ENCODE peak calls at places on chromosome 16, in five cellular contexts. One of them, this sample, is unnamed.

GRCh38 chr16:1774456-1774795 is 1.5 kb upstream of the MRPS34 start:
- DNase-seq in adrenal gland: no peak
- DNase-seq in A549: no peak
- DNase-seq in breast epithelium: no peak
- DNase-seq in lower lobe of right lung: no peak
- DNase-seq in this sample: no peak

GRCh38 chr16:1506494-1507213 is 13.5 kb downstream of the TELO2 start:
- DNase-seq in adrenal gland: no peak
- DNase-seq in A549: no peak
- DNase-seq in breast epithelium: no peak
- DNase-seq in lower lobe of right lung: no peak
- DNase-seq in this sample: no peak

GRCh38 chr16:47492428-47493357 is 31.6 kb downstream of the PHKB start:
- DNase-seq in adrenal gland: peak
- DNase-seq in A549: no peak
- DNase-seq in breast epithelium: no peak
- DNase-seq in lower lobe of right lung: peak
- DNase-seq in this sample: peak

GRCh38 chr16:88686439-88687253 is at the start of gene SNAI3:
- DNase-seq in adrenal gland: peak
- DNase-seq in A549: peak
- DNase-seq in breast epithelium: peak
- DNase-seq in lower lobe of right lung: peak
- DNase-seq in this sample: no peak

GRCh38 chr16:58755989-58756649 is 22.0 kb upstream of the GOT2 start:
- DNase-seq in adrenal gland: peak
- DNase-seq in A549: peak
- DNase-seq in breast epithelium: peak
- DNase-seq in lower lobe of right lung: peak
- DNase-seq in this sample: peak

GRCh38 chr16:877242-878065 is 76.9 kb upstream of the GNG13 start:
- DNase-seq in adrenal gland: no peak
- DNase-seq in A549: no peak
- DNase-seq in breast epithelium: no peak
- DNase-seq in lower lobe of right lung: peak
- DNase-seq in this sample: no peak

GRCh38 chr16:57585051-57585687 is 42.7 kb downstream of the ADGRG5 start:
- DNase-seq in adrenal gland: no peak
- DNase-seq in A549: no peak
- DNase-seq in breast epithelium: no peak
- DNase-seq in lower lobe of right lung: no peak
- DNase-seq in this sample: no peak

GRCh38 chr16:51181495-51181795 is 30.4 kb upstream of the SALL1 start:
- DNase-seq in adrenal gland: no peak
- DNase-seq in A549: no peak
- DNase-seq in breast epithelium: no peak
- DNase-seq in lower lobe of right lung: no peak
- DNase-seq in this sample: no peak

GRCh38 chr16:88005968-88006367 is 54.7 kb downstream of the BANP start:
- DNase-seq in adrenal gland: no peak
- DNase-seq in A549: no peak
- DNase-seq in breast epithelium: no peak
- DNase-seq in lower lobe of right lung: no peak
- DNase-seq in this sample: no peak

GRCh38 chr16:57536306-57537193 is at the start of gene CCDC102A:
- DNase-seq in adrenal gland: peak
- DNase-seq in A549: no peak
- DNase-seq in breast epithelium: peak
- DNase-seq in lower lobe of right lung: peak
- DNase-seq in this sample: no peak

GRCh38 chr16:79589495-79590134 is 10.9 kb downstream of the MAF start:
- DNase-seq in adrenal gland: no peak
- DNase-seq in A549: no peak
- DNase-seq in breast epithelium: no peak
- DNase-seq in lower lobe of right lung: no peak
- DNase-seq in this sample: no peak

GRCh38 chr16:30409125-30410060 is 2.0 kb downstream of the ZNF771 start:
- DNase-seq in adrenal gland: peak
- DNase-seq in A549: peak
- DNase-seq in breast epithelium: peak
- DNase-seq in lower lobe of right lung: peak
- DNase-seq in this sample: no peak

GRCh38 chr16:83400234-83400633 is 407.5 kb upstream of the HSBP1 start:
- DNase-seq in adrenal gland: no peak
- DNase-seq in A549: no peak
- DNase-seq in breast epithelium: no peak
- DNase-seq in lower lobe of right lung: no peak
- DNase-seq in this sample: no peak

GRCh38 chr16:88560722-88561484 is 9.3 kb upstream of the ZC3H18 start:
- DNase-seq in adrenal gland: no peak
- DNase-seq in A549: no peak
- DNase-seq in breast epithelium: no peak
- DNase-seq in lower lobe of right lung: no peak
- DNase-seq in this sample: no peak

GRCh38 chr16:25747160-25747758 is 55.5 kb downstream of the HS3ST4 start:
- DNase-seq in adrenal gland: no peak
- DNase-seq in A549: no peak
- DNase-seq in breast epithelium: no peak
- DNase-seq in lower lobe of right lung: no peak
- DNase-seq in this sample: no peak

GRCh38 chr16:24074574-24074973 is 181.6 kb upstream of the CACNG3 start:
- DNase-seq in adrenal gland: no peak
- DNase-seq in A549: no peak
- DNase-seq in breast epithelium: no peak
- DNase-seq in lower lobe of right lung: no peak
- DNase-seq in this sample: no peak

GRCh38 chr16:17827313-17827712 is 356.6 kb upstream of the XYLT1 start:
- DNase-seq in adrenal gland: no peak
- DNase-seq in A549: no peak
- DNase-seq in breast epithelium: no peak
- DNase-seq in lower lobe of right lung: no peak
- DNase-seq in this sample: no peak

GRCh38 chr16:88423448-88423850 is 29.6 kb upstream of the ZFPM1 start:
- DNase-seq in adrenal gland: no peak
- DNase-seq in A549: no peak
- DNase-seq in breast epithelium: no peak
- DNase-seq in lower lobe of right lung: no peak
- DNase-seq in this sample: no peak

GRCh38 chr16:55571191-55571897 is 4.9 kb downstream of the CAPNS2 start:
- DNase-seq in adrenal gland: no peak
- DNase-seq in A549: no peak
- DNase-seq in breast epithelium: no peak
- DNase-seq in lower lobe of right lung: no peak
- DNase-seq in this sample: no peak

GRCh38 chr16:63530208-63530607 is 1494.0 kb upstream of the CDH8 start:
- DNase-seq in adrenal gland: no peak
- DNase-seq in A549: no peak
- DNase-seq in breast epithelium: no peak
- DNase-seq in lower lobe of right lung: no peak
- DNase-seq in this sample: no peak

GRCh38 chr16:19166500-19166899 is 1.5 kb upstream of the SYT17 start:
- DNase-seq in adrenal gland: no peak
- DNase-seq in A549: peak
- DNase-seq in breast epithelium: no peak
- DNase-seq in lower lobe of right lung: peak
- DNase-seq in this sample: no peak

GRCh38 chr16:77998350-77999023 is 23.9 kb upstream of the CLEC3A start:
- DNase-seq in adrenal gland: no peak
- DNase-seq in A549: no peak
- DNase-seq in breast epithelium: no peak
- DNase-seq in lower lobe of right lung: no peak
- DNase-seq in this sample: no peak

GRCh38 chr16:50269061-50269705 is 2.8 kb downstream of the ADCY7 start:
- DNase-seq in adrenal gland: no peak
- DNase-seq in A549: no peak
- DNase-seq in breast epithelium: no peak
- DNase-seq in lower lobe of right lung: no peak
- DNase-seq in this sample: no peak

GRCh38 chr16:57192720-57193486 is 6.8 kb downstream of the RSPRY1 start:
- DNase-seq in adrenal gland: no peak
- DNase-seq in A549: no peak
- DNase-seq in breast epithelium: no peak
- DNase-seq in lower lobe of right lung: no peak
- DNase-seq in this sample: no peak

GRCh38 chr16:73028721-73029361 is 19.1 kb downstream of the ZFHX3 start:
- DNase-seq in adrenal gland: no peak
- DNase-seq in A549: no peak
- DNase-seq in breast epithelium: no peak
- DNase-seq in lower lobe of right lung: no peak
- DNase-seq in this sample: no peak

GRCh38 chr16:57411362-57411976 is 6.9 kb downstream of the CCL17 start:
- DNase-seq in adrenal gland: no peak
- DNase-seq in A549: no peak
- DNase-seq in breast epithelium: no peak
- DNase-seq in lower lobe of right lung: no peak
- DNase-seq in this sample: no peak

GRCh38 chr16:67228034-67228785 is 1.3 kb downstream of the TMEM208 start:
- DNase-seq in adrenal gland: no peak
- DNase-seq in A549: no peak
- DNase-seq in breast epithelium: no peak
- DNase-seq in lower lobe of right lung: no peak
- DNase-seq in this sample: no peak

GRCh38 chr16:67227567-67227921 is 614 bp downstream of the TMEM208 start:
- DNase-seq in adrenal gland: no peak
- DNase-seq in A549: no peak
- DNase-seq in breast epithelium: no peak
- DNase-seq in lower lobe of right lung: no peak
- DNase-seq in this sample: no peak

GRCh38 chr16:67226295-67226803 is 581 bp upstream of the TMEM208 start:
- DNase-seq in adrenal gland: no peak
- DNase-seq in A549: no peak
- DNase-seq in breast epithelium: no peak
- DNase-seq in lower lobe of right lung: no peak
- DNase-seq in this sample: no peak

GRCh38 chr16:67228905-67229304 is 2.0 kb downstream of the TMEM208 start:
- DNase-seq in adrenal gland: no peak
- DNase-seq in A549: no peak
- DNase-seq in breast epithelium: no peak
- DNase-seq in lower lobe of right lung: no peak
- DNase-seq in this sample: no peak

DNA sequence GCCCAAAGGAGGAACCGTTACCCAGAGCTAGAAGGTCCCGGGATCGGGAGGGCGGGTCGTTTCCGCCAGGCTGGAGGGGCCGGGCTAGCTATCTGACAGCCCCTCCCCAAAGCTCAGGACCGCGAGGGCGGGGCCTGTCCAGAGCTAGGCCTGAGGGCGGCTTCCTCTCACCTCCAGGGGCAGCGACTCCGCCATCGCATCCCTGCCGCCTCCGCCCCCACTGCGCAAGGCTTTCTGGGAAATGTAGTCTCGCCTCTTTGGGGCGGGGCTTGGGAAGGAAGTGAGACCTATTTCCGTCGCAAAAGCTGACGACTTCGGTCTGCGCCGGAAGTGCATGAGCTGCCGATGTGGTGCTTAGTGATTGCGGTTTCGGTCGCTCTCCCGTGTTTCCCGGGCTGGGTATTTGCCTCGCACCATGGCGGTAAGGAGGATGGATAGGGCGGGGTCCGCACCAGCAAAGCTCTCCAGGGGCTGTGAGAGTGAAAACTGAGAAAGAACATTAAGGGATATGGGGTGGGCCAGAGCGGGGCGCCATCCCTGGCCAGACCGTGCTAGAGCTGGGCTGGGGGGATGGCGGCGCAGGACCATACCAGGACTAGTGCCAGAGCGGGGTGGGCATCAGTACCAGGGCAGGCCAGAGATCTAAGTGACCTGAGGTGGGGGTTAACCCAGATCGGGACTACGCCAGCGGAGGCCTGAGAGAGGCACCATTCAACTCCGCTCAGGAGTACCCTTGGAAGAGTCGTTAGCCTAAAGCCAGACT is at the start of gene TMEM208:
- DNase-seq in adrenal gland: peak
- DNase-seq in A549: peak
- DNase-seq in breast epithelium: peak
- DNase-seq in lower lobe of right lung: peak
- DNase-seq in this sample: peak
- TF ChIP-seq CTCF in adrenal gland: peak
- TF ChIP-seq CTCF in A549: peak
- TF ChIP-seq CTCF in breast epithelium: no peak
- TF ChIP-seq CTCF in lower lobe of right lung: peak
- TF ChIP-seq CTCF in this sample: peak

GRCh38 chr16:3311496-3311895 is 6.2 kb downstream of the ZNF75A start:
- DNase-seq in adrenal gland: no peak
- DNase-seq in A549: no peak
- DNase-seq in breast epithelium: no peak
- DNase-seq in lower lobe of right lung: no peak
- DNase-seq in this sample: no peak

GRCh38 chr16:3321802-3322201 is 16.5 kb downstream of the ZNF75A start:
- DNase-seq in adrenal gland: no peak
- DNase-seq in A549: peak
- DNase-seq in breast epithelium: no peak
- DNase-seq in lower lobe of right lung: no peak
- DNase-seq in this sample: no peak

GRCh38 chr16:3317315-3317999 is 12.2 kb downstream of the ZNF75A start:
- DNase-seq in adrenal gland: no peak
- DNase-seq in A549: peak
- DNase-seq in breast epithelium: no peak
- DNase-seq in lower lobe of right lung: no peak
- DNase-seq in this sample: no peak
- H3K4me3 ChIP-seq in adrenal gland: no peak
- H3K4me3 ChIP-seq in A549: no peak
- H3K4me3 ChIP-seq in breast epithelium: no peak
- H3K4me3 ChIP-seq in lower lobe of right lung: no peak
- H3K4me3 ChIP-seq in this sample: no peak

GRCh38 chr16:70750893-70751467 is 50.0 kb downstream of the VAC14 start:
- DNase-seq in adrenal gland: peak
- DNase-seq in A549: peak
- DNase-seq in breast epithelium: no peak
- DNase-seq in lower lobe of right lung: peak
- DNase-seq in this sample: peak
- TF ChIP-seq CTCF in adrenal gland: no peak
- TF ChIP-seq CTCF in A549: no peak
- TF ChIP-seq CTCF in breast epithelium: no peak
- TF ChIP-seq CTCF in lower lobe of right lung: no peak
- TF ChIP-seq CTCF in this sample: no peak

DNA sequence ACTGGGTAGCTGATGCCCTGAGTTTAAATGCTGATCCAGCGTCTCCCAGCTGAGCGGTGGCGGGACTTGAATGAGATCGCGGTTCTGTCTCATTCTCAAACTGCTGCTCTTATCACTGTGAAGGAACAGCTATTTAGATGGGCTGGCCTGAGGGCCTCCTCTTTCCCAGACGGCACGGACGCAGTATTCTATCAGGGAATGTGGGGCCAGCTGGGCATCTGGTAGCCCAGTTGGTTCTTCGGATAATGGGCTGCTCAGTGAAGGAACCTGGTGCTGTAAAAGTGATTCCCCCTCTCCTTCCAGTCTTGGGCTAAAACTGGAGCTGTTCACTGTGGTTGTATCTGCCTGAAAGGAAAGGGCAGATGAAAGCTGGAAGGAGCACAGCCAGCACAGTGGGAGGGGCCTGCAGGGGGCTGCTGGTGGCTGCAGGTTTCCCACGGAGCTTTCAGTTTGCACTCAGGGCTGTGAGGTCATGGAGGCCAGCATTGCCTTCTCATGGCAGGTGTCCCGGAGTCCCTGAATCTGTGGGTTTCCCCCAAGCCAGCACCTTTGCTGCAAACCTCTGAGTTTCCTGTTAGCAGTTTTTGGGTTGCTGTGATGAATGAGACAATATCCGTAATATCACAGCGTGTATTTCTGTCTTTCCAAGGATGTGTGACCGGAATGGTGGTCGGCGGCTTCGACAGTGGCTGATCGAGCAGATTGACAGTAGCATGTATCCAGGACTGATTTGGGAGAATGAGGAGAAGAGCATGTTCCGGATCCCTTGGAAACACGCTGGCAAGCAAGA is 3.6 kb downstream of the IRF8 start:
- DNase-seq in adrenal gland: no peak
- DNase-seq in A549: no peak
- DNase-seq in breast epithelium: no peak
- DNase-seq in lower lobe of right lung: no peak
- DNase-seq in this sample: no peak
- H3K4me3 ChIP-seq in adrenal gland: no peak
- H3K4me3 ChIP-seq in A549: no peak
- H3K4me3 ChIP-seq in breast epithelium: no peak
- H3K4me3 ChIP-seq in lower lobe of right lung: peak
- H3K4me3 ChIP-seq in this sample: no peak